ENCODE peak calls at places on chromosomes 12 and 14, in eight cellular contexts. V is fibroblast of lung; Z is HFFc6; S is fibroblast of mammary gland; U is hepatocyte; G is CD8-positive, alpha-beta T cell; C is right lobe of liver; W is CD4-positive, alpha-beta T cell. J is an unnamed sample.

GRCh38 chr12:104011265-104011664 is 38.7 kb downstream of the GLT8D2 start:
- DNase-seq in U (no peak), W (no peak), C (no peak), Z (peak), V (peak), G (no peak), S (peak), J (no peak)

GRCh38 chr14:69291891-69292586 is 32.1 kb downstream of the GALNT16 start:
- DNase-seq in G (no peak), U (no peak), W (no peak), Z (no peak), V (no peak), S (no peak), C (no peak), J (no peak)

GRCh38 chr12:38515912-38516311 is 199.3 kb downstream of the ALG10B start:
- DNase-seq in Z (no peak), V (no peak), U (no peak), C (no peak), G (no peak), W (no peak), S (no peak), J (no peak)

GRCh38 chr14:61472025-61472672 is 150.8 kb downstream of the PRKCH start:
- DNase-seq in G (no peak), S (peak), V (peak), W (peak), C (no peak), U (peak), Z (peak), J (no peak)

GRCh38 chr12:19978193-19978592 is 390.1 kb upstream of the PDE3A start:
- DNase-seq in W (no peak), U (peak), Z (peak), V (peak), C (no peak), S (peak), G (no peak), J (no peak)

GRCh38 chr14:50353126-50353525 is 41.0 kb downstream of the DMAC2L start:
- DNase-seq in Z (no peak), S (no peak), C (no peak), V (no peak), G (no peak), U (no peak), W (no peak), J (no peak)

GRCh38 chr12:57101892-57102695 is 9.1 kb downstream of the STAT6 start:
- DNase-seq in G (no peak), V (no peak), U (peak), S (peak), Z (no peak), W (no peak), C (peak), J (no peak)

GRCh38 chr12:131105351-131105735 is 151.6 kb downstream of the ADGRD1 start:
- DNase-seq in G (no peak), C (peak), W (no peak), Z (no peak), V (no peak), S (no peak), U (no peak), J (no peak)

GRCh38 chr12:5258498-5258897 is 173.4 kb upstream of the NTF3 start:
- DNase-seq in V (peak), W (no peak), G (no peak), Z (peak), S (peak), C (no peak), U (peak), J (no peak)

GRCh38 chr12:22728989-22729388 is 104.0 kb downstream of the ETNK1 start:
- DNase-seq in W (no peak), C (no peak), U (no peak), G (no peak), Z (no peak), V (peak), S (no peak), J (no peak)

GRCh38 chr12:6090786-6091185 is 33.7 kb downstream of the VWF start:
- DNase-seq in S (peak), U (no peak), G (no peak), C (no peak), W (no peak), Z (no peak), V (peak), J (no peak)

GRCh38 chr12:2161478-2161877 is 108.7 kb downstream of the CACNA1C start:
- DNase-seq in Z (no peak), W (no peak), S (peak), V (peak), U (no peak), C (no peak), G (no peak), J (no peak)

GRCh38 chr12:107731376-107731775 is 29.6 kb downstream of the PRDM4 start:
- DNase-seq in Z (no peak), S (no peak), U (no peak), W (no peak), V (no peak), G (no peak), C (no peak), J (no peak)

GRCh38 chr12:123499332-123499731 is 34.2 kb downstream of the RILPL1 start:
- DNase-seq in G (no peak), S (no peak), U (no peak), C (no peak), V (no peak), W (no peak), Z (no peak), J (no peak)

GRCh38 chr14:85421166-85421877 is 108.6 kb upstream of the FLRT2 start:
- DNase-seq in W (no peak), C (no peak), S (peak), U (peak), G (no peak), V (peak), Z (peak), J (no peak)

DNA sequence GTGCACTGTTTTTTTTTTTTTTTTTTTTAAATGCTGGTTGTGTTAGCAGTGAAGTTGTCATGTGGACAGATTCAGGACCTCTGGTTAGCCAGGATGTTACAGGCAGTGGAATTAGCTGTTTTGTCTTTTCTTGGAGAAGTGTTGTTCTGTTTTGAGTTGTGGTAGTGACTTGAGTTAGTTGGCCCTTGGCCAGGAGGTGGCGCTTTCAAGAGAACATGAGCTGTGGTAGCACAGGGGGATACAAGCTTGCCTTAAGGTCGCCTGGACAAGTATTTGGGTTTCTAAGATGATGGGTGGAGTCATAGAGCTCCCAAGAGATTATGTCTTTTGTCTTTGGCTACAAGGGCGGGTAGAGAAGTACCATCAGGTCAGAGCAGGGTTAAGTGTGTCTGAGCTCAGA is 33.3 kb upstream of the CCDC198 start:
- DNase-seq in S (no peak), C (no peak), Z (no peak), G (no peak), U (no peak), V (no peak), W (no peak), J (no peak)
- TF ChIP-seq CTCF in S (no peak), C (no peak), Z (no peak), G (no peak), U (peak), V (no peak), W (no peak), J (no peak)

GRCh38 chr12:51721281-51721940 is 127.1 kb downstream of the FIGNL2 start:
- DNase-seq in C (peak), U (peak), W (peak), S (peak), Z (no peak), G (peak), V (peak), J (peak)
- TF ChIP-seq CTCF in C (no peak), U (no peak), W (no peak), S (no peak), Z (no peak), G (no peak), V (peak), J (no peak)

GRCh38 chr14:49173765-49174373 is 412.3 kb downstream of the RPS29 start:
- DNase-seq in C (no peak), W (no peak), S (peak), G (no peak), U (peak), V (peak), Z (peak), J (no peak)
- TF ChIP-seq CTCF in C (peak), W (no peak), S (peak), G (no peak), U (peak), V (peak), Z (peak), J (peak)

GRCh38 chr12:124694846-124695497 is 127.6 kb upstream of the NCOR2 start:
- DNase-seq in S (peak), V (peak), G (no peak), W (no peak), U (no peak), Z (peak), C (no peak), J (no peak)
- TF ChIP-seq CTCF in S (no peak), V (no peak), G (no peak), W (no peak), U (no peak), Z (peak), C (no peak), J (no peak)

DNA sequence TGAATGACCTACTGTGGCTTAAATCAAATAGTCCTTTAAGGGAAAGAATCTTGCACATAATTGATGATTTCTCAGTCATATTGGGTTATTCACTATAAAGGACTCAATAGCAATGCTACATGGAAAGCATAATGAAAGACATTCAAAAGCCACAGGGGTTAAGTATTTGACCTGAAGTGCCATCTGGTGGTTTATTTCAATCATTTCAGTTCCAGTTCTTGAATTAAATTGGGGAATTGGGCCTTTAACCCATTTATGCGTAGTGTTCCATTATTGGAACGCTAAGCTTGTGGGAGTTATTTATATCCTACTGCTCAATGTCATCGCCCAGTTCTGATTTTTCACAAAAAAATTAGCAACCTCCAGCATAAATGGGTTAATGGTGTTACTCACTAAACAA is 41.3 kb upstream of the C12orf71 start:
- DNase-seq in C (no peak), V (peak), S (peak), W (no peak), G (no peak), Z (no peak), U (no peak), J (no peak)
- TF ChIP-seq CTCF in C (peak), V (peak), S (peak), W (peak), G (no peak), Z (peak), U (peak), J (no peak)

GRCh38 chr12:102119674-102120563 is at the start of the genes NUP37 and PARPBP:
- DNase-seq in W (peak), C (peak), G (peak), V (peak), U (peak), Z (peak), S (peak), J (peak)
- TF ChIP-seq CTCF in W (no peak), C (no peak), G (no peak), V (no peak), U (no peak), Z (peak), S (no peak), J (no peak)

GRCh38 chr12:100083308-100083707 is 59.4 kb downstream of the BLTP3B start:
- DNase-seq in W (no peak), Z (no peak), G (no peak), S (no peak), C (no peak), U (no peak), V (no peak), J (no peak)

GRCh38 chr12:100075598-100075997 is 67.1 kb downstream of the BLTP3B start:
- DNase-seq in C (no peak), W (no peak), G (no peak), V (no peak), U (no peak), Z (no peak), S (no peak), J (no peak)

DNA sequence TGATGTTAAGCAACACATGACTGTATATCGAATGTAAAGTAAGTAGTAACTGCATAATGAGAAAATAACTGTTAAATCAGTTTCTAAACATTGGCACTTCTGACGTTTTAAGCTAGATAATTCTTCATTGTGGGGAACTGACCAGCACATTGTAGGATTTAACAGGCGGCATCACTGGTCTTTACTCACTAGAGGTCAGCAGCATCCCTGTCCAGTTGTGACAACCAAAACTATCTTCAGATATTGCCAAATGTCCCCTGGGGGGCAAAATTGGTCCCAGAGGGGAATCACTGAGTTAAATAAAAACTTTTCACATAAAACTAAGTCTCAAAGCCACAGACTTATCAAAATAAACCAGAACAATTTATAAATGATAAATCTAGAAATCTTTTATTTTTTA is 65.3 kb downstream of the BLTP3B start:
- DNase-seq in Z (no peak), U (no peak), V (peak), S (peak), G (no peak), C (no peak), W (no peak), J (no peak)
- TF ChIP-seq CTCF in Z (peak), U (peak), V (no peak), S (peak), G (no peak), C (peak), W (no peak), J (no peak)

GRCh38 chr12:58860788-58861240 is 59.5 kb downstream of the LRIG3 start:
- DNase-seq in V (no peak), C (no peak), U (no peak), W (no peak), G (no peak), Z (no peak), S (no peak), J (no peak)
- TF ChIP-seq CTCF in V (no peak), C (no peak), U (no peak), W (no peak), G (no peak), Z (no peak), S (no peak), J (no peak)

GRCh38 chr14:54102530-54102929 is 145.9 kb upstream of the BMP4 start:
- DNase-seq in Z (no peak), C (no peak), V (no peak), U (no peak), W (no peak), G (no peak), S (no peak), J (no peak)

GRCh38 chr14:54105406-54105805 is 148.8 kb upstream of the BMP4 start:
- DNase-seq in Z (no peak), U (no peak), C (no peak), W (no peak), S (no peak), G (no peak), V (no peak), J (no peak)

GRCh38 chr14:54105898-54106297 is 149.3 kb upstream of the BMP4 start:
- DNase-seq in G (no peak), V (no peak), U (peak), C (no peak), S (no peak), Z (no peak), W (no peak), J (no peak)

GRCh38 chr14:54106802-54107377 is 150.3 kb upstream of the BMP4 start:
- DNase-seq in W (no peak), G (no peak), U (no peak), Z (no peak), C (no peak), S (no peak), V (no peak), J (no peak)

DNA sequence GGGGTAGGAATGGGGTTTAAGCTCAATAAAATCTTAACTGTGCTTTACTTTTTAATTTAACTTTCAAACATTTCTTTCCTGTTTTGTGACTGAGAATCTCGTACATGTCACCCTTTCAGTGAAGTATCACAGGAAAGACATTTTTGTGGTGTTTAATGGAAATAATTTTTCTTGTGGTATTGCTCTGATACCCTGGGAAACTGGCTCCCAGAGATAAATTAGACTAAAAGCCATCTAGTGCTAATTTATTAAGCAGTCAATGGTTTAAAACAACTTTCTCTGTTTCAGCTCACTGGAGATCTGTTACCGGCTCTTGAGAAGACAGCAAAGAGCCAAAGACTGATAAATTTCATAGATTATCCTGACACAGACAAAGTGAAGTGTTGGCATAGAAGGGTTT is 148.1 kb upstream of the BMP4 start:
- DNase-seq in V (no peak), G (no peak), W (no peak), S (no peak), C (no peak), U (no peak), Z (no peak), J (no peak)
- TF ChIP-seq CTCF in V (no peak), G (no peak), W (no peak), S (no peak), C (no peak), U (no peak), Z (no peak), J (no peak)

DNA sequence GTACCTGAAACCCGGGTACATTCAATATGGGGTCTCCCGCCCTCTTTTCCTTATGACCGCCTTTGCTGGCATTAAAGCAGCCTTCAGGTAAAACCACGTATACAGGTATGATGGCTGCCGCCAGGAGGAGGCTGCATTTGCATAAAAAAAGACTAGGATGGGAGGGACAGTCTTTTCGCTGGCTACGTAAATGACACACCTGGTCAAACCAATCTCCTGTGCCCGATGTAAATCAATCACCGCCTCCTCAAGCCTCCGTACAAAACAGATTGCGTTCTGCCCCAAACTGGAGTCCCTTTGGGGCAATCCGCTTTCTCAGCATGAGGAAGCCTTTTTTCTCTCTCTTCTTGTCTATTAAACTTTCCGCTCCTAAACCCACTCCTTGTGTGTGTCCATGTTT is 8.1 kb upstream of the ALDH1L2 start:
- DNase-seq in U (peak), V (no peak), C (no peak), Z (no peak), W (no peak), G (no peak), S (no peak), J (no peak)
- TF ChIP-seq CTCF in U (no peak), V (no peak), C (no peak), Z (no peak), W (no peak), G (no peak), S (no peak), J (no peak)

J was measured in activated B cell treated with CpG ODN at 0.5 μM for 24 hours.